ENCODE peak calls at places on chromosomes 7 and 10, in six cellular contexts. Q, H, G, J, I and A are unnamed samples.

GRCh38 chr10:100883322-100883821 is 29.4 kb upstream of the SLF2 start:
- DNase-seq in Q (no peak), H (no peak), G (no peak), J (no peak), I (no peak), A (no peak)

GRCh38 chr10:116133641-116134040 is 139.4 kb downstream of the GFRA1 start:
- DNase-seq in Q (no peak), H (no peak), G (no peak), J (no peak), I (no peak), A (no peak)

GRCh38 chr10:18190840-18191239 is 50.6 kb downstream of the CACNB2 start:
- DNase-seq in Q (no peak), H (no peak), G (no peak), J (no peak), I (no peak), A (no peak)

GRCh38 chr10:102492983-102493382 is 9.5 kb downstream of the ACTR1A start:
- DNase-seq in Q (no peak), H (no peak), G (no peak), J (no peak), I (no peak), A (no peak)

GRCh38 chr7:1897076-1897860 is 227.2 kb downstream of the ELFN1 start:
- DNase-seq in Q (no peak), H (no peak), G (no peak), J (peak; percentile 34), I (no peak), A (no peak)

GRCh38 chr10:79116801-79117723 is 48.3 kb downstream of the ZMIZ1 start:
- DNase-seq in Q (no peak), H (peak; percentile 48), G (no peak), J (peak; percentile 77), I (no peak), A (no peak)

GRCh38 chr7:155448632-155449007 is 9.3 kb upstream of the EN2 start:
- DNase-seq in Q (peak; percentile 29), H (no peak), G (no peak), J (no peak), I (no peak), A (no peak)

GRCh38 chr7:1004018-1004880 is 21.3 kb downstream of the CYP2W1 start:
- DNase-seq in Q (no peak), H (no peak), G (no peak), J (peak; percentile 27), I (no peak), A (no peak)

GRCh38 chr10:132158122-132158741 is 28.5 kb upstream of the DPYSL4 start:
- DNase-seq in Q (peak; percentile 15), H (no peak), G (peak; percentile 15), J (no peak), I (no peak), A (no peak)

GRCh38 chr10:87705339-87705738 is 45.7 kb downstream of the PAPSS2 start:
- DNase-seq in Q (no peak), H (peak; percentile 57), G (no peak), J (peak; percentile 44), I (peak; percentile 66), A (no peak)

GRCh38 chr10:6781133-6781770 is 201.2 kb upstream of the PRKCQ start:
- DNase-seq in Q (no peak), H (no peak), G (no peak), J (no peak), I (no peak), A (no peak)

GRCh38 chr7:1053002-1053411 is 8.7 kb downstream of the GPR146 start:
- DNase-seq in Q (no peak), H (no peak), G (no peak), J (no peak), I (no peak), A (no peak)

GRCh38 chr7:122068046-122068445 is 76.0 kb downstream of the AASS start:
- DNase-seq in Q (no peak), H (no peak), G (no peak), J (no peak), I (no peak), A (no peak)

GRCh38 chr10:79384773-79385391 is 37.6 kb downstream of the PPIF start:
- DNase-seq in Q (no peak), H (no peak), G (no peak), J (no peak), I (no peak), A (no peak)

GRCh38 chr7:44603208-44603607 is 3.2 kb upstream of the OGDH start:
- DNase-seq in Q (no peak), H (no peak), G (no peak), J (no peak), I (no peak), A (no peak)

GRCh38 chr7:32025381-32026075 is 44.7 kb downstream of the PDE1C start:
- DNase-seq in Q (no peak), H (no peak), G (no peak), J (no peak), I (no peak), A (no peak)

GRCh38 chr10:792083-792791 is 102.8 kb upstream of the DIP2C start:
- DNase-seq in Q (no peak), H (no peak), G (no peak), J (no peak), I (no peak), A (no peak)

GRCh38 chr7:31051598-31052503 is at the start of gene ADCYAP1R1:
- DNase-seq in Q (peak; percentile 58), H (no peak), G (no peak), J (no peak), I (peak; percentile 2), A (no peak)

GRCh38 chr10:93080350-93081046 is 6.8 kb downstream of the CYP26A1 start:
- DNase-seq in Q (no peak), H (peak; percentile 36), G (peak; percentile 18), J (peak; percentile 37), I (peak; percentile 81), A (no peak)

GRCh38 chr10:132630156-132630555 is 92.6 kb downstream of the INPP5A start:
- DNase-seq in Q (no peak), H (no peak), G (no peak), J (no peak), I (no peak), A (no peak)

GRCh38 chr10:48698971-48699627 is 14.4 kb downstream of the WDFY4 start:
- DNase-seq in Q (no peak), H (no peak), G (no peak), J (no peak), I (no peak), A (no peak)

GRCh38 chr10:48700071-48700470 is 15.4 kb downstream of the WDFY4 start:
- DNase-seq in Q (no peak), H (no peak), G (no peak), J (no peak), I (no peak), A (no peak)

GRCh38 chr10:48701941-48702340 is 17.3 kb downstream of the WDFY4 start:
- DNase-seq in Q (no peak), H (no peak), G (no peak), J (no peak), I (no peak), A (no peak)

GRCh38 chr10:48700493-48700892 is 15.8 kb downstream of the WDFY4 start:
- DNase-seq in Q (no peak), H (no peak), G (no peak), J (no peak), I (no peak), A (no peak)

DNA sequence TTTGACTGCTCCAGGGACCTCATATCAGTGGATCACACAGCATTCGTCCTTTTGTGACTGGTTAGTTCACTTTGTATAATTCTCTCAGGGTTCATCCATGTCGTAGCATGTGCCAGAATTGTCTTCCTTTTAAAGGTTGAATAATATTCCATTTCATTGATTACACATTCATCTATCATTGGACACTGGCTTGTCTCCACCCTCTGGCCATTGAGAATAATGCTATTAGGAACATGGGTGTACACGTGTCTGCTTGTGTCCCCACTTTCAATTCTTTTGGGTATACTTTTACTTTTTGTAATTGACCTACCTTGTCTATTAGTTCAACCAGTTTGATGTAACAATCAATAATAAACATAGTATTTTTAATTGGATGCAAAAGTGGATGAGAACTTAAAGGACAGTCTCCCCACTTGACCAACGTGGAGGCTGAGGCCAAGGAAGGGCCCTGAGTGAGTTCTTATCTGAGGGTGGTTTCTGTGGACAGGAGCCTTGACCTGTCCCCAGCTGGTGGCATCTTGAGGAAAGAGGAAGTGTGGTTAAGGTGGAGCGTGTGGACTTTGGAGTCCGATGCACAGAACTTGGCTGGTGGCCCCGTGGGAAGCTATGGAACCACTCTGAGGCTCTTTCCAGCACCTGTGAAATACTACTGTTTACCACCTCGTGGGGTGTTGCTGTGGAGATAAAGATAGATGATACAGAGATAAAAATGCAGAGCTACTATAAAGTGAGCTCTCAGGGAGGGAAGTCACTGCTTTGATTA is 16.6 kb downstream of the WDFY4 start:
- DNase-seq in Q (no peak), H (no peak), G (no peak), J (no peak), I (no peak), A (no peak)
- H3K9ac ChIP-seq in Q (no peak overlapping the region), H (no peak overlapping the region), G (no peak overlapping the region), J (no peak overlapping the region), I (no peak overlapping the region), A (no peak overlapping the region)

GRCh38 chr7:65820287-65820950 is 52.5 kb upstream of the VKORC1L1 start:
- DNase-seq in Q (no peak), H (no peak), G (no peak), J (no peak), I (no peak), A (no peak)
- H3K4me3 ChIP-seq in Q (no peak overlapping the region), H (no peak overlapping the region), G (no peak overlapping the region), J (no peak overlapping the region), I (no peak overlapping the region), A (no peak overlapping the region)

DNA sequence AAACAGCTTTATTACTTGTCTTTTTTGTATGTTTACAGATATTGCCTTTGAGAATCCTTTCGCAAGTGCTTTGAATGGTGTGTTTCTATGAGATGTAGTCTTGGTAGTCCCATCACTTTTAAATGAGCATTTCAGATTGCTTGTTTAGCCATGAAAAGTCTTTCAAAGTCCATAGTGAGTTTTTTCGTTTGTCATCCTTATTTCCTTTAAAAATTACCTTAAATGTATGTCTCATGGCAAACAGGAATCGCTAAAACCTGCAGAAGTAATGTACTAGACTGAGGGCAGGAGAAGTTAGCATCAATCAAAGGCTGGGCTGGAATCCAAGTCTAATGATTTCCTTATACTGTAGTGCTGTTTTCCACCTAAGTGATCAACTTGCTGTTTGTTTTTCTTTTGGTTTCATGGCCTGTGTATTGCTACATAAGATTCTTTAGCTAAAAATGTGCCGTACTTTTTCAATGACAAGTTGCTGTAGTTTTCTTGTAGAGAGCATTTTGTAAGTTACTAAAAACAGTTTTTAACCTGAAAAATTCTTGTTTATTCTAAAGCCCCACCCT is 1.1 kb downstream of the HELLS start:
- DNase-seq in Q (no peak), H (peak; percentile 4), G (no peak), J (peak; percentile 12), I (peak; percentile 62), A (no peak)
- H3K9ac ChIP-seq in Q (no peak overlapping the region), H (peak overlapping the region; percentile 99), G (peak overlapping the region; percentile 97), J (peak overlapping the region; percentile 50), I (peak overlapping the region; percentile 85), A (peak overlapping the region; percentile 93)

DNA sequence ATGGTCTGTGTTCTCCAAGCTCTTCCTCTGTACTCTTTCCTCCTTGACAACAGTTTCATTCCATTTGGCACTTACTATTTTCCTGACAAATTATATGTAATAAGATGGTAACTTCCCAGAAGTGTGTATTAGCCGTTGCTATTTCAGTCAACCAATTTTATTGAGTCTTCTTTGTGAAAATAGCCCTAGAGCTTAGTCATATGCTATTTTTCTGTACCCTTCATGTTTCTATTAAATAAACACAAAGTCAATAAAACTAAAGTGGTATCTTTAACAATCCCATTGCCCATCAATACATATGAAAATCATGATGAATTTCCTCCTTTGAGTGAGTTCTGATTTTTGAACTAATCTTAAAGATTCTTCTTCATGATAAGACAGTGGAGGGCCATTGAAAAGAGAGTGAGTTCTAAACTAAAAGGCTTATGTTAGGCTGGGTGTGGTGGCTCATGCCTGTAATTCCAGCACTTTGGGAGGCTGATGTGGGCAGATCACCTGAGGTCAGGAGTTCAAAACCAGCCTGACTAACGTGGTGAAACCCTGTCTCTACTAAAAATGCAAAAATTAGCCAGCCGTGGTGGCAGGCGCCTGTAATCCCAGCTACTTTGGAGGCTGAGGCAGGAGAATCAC is 5.9 kb upstream of the MYPN start:
- DNase-seq in Q (no peak), H (no peak), G (no peak), J (no peak), I (no peak), A (no peak)
- H3K4me3 ChIP-seq in Q (no peak overlapping the region), H (no peak overlapping the region), G (peak overlapping the region; percentile 27), J (no peak overlapping the region), I (no peak overlapping the region), A (no peak overlapping the region)